ENCODE peak calls at places on chromosome 4, in five cellular contexts. One of them, this sample, is unnamed.

GRCh38 chr4:153018716-153019115 is 82.6 kb downstream of the FHDC1 start:
- DNase-seq in erythroblast: no peak
- DNase-seq in A549: no peak
- DNase-seq in SJSA1: no peak
- DNase-seq in neuronal stem cell: no peak
- DNase-seq in this sample: no peak

GRCh38 chr4:173801876-173802713 is 272.1 kb upstream of the HAND2 start:
- DNase-seq in erythroblast: no peak
- DNase-seq in SJSA1: no peak
- DNase-seq in A549: no peak
- DNase-seq in neuronal stem cell: no peak
- DNase-seq in this sample: no peak

GRCh38 chr4:38990241-38990640 is 42.0 kb downstream of the TMEM156 start:
- DNase-seq in SJSA1: no peak
- DNase-seq in neuronal stem cell: no peak
- DNase-seq in A549: no peak
- DNase-seq in erythroblast: no peak
- DNase-seq in this sample: no peak

GRCh38 chr4:3045500-3045850 is 28.9 kb downstream of the HTT-AS start:
- DNase-seq in erythroblast: peak; percentile 12
- DNase-seq in SJSA1: peak; percentile 22
- DNase-seq in neuronal stem cell: no peak
- DNase-seq in A549: peak; percentile 48
- DNase-seq in this sample: peak; percentile 20

GRCh38 chr4:188030401-188030800 is 34.8 kb downstream of the ZFP42 start:
- DNase-seq in erythroblast: no peak
- DNase-seq in A549: no peak
- DNase-seq in neuronal stem cell: no peak
- DNase-seq in SJSA1: no peak
- DNase-seq in this sample: no peak

GRCh38 chr4:184958839-184959238 is 59.5 kb upstream of the HELT start:
- DNase-seq in A549: no peak
- DNase-seq in SJSA1: no peak
- DNase-seq in erythroblast: no peak
- DNase-seq in neuronal stem cell: no peak
- DNase-seq in this sample: no peak

GRCh38 chr4:23934915-23935314 is 45.1 kb upstream of the PPARGC1A start:
- DNase-seq in SJSA1: no peak
- DNase-seq in erythroblast: no peak
- DNase-seq in neuronal stem cell: no peak
- DNase-seq in A549: no peak
- DNase-seq in this sample: peak; percentile 77

GRCh38 chr4:20813698-20814097 is 113.4 kb downstream of the PACRGL start:
- DNase-seq in SJSA1: no peak
- DNase-seq in erythroblast: no peak
- DNase-seq in neuronal stem cell: no peak
- DNase-seq in A549: no peak
- DNase-seq in this sample: no peak

GRCh38 chr4:169270810-169271691 is at the start of gene SH3RF1:
- DNase-seq in SJSA1: peak; percentile 93
- DNase-seq in A549: peak; percentile 80
- DNase-seq in erythroblast: peak; percentile 85
- DNase-seq in neuronal stem cell: peak; percentile 76
- DNase-seq in this sample: peak; percentile 56

GRCh38 chr4:186819357-186820086 is 95.9 kb upstream of the FAT1 start:
- DNase-seq in erythroblast: no peak
- DNase-seq in SJSA1: no peak
- DNase-seq in neuronal stem cell: no peak
- DNase-seq in A549: no peak
- DNase-seq in this sample: no peak

GRCh38 chr4:7013171-7013570 is 30.0 kb upstream of the TADA2B start:
- DNase-seq in SJSA1: no peak
- DNase-seq in neuronal stem cell: no peak
- DNase-seq in erythroblast: no peak
- DNase-seq in A549: no peak
- DNase-seq in this sample: no peak

GRCh38 chr4:174324725-174325124 is 41.0 kb downstream of the CEP44 start:
- DNase-seq in neuronal stem cell: no peak
- DNase-seq in erythroblast: no peak
- DNase-seq in A549: no peak
- DNase-seq in SJSA1: no peak
- DNase-seq in this sample: no peak

GRCh38 chr4:17812125-17812524 is 1.3 kb downstream of the NCAPG start:
- DNase-seq in A549: no peak
- DNase-seq in neuronal stem cell: no peak
- DNase-seq in SJSA1: no peak
- DNase-seq in erythroblast: peak; percentile 25
- DNase-seq in this sample: no peak

GRCh38 chr4:7075962-7076693 is 8.3 kb upstream of the GRPEL1 start:
- DNase-seq in erythroblast: no peak
- DNase-seq in A549: no peak
- DNase-seq in neuronal stem cell: no peak
- DNase-seq in SJSA1: no peak
- DNase-seq in this sample: no peak

This sample was measured in T1000.